ENCODE peak calls at places on chromosomes 4 and X, in six cellular contexts. U, M, N, I, Y and Q are unnamed samples.

GRCh38 chrX:101410461-101410860 is 2.4 kb downstream of the HNRNPH2 start:
- DNase-seq in I (no peak), M (no peak), N (no peak), Y (no peak), U (no peak), Q (no peak)

GRCh38 chr4:168645933-168646768 is 149.3 kb downstream of the PALLD start:
- DNase-seq in Y (no peak), M (no peak), N (no peak), U (no peak), I (no peak), Q (no peak)

GRCh38 chr4:69617083-69617694 is 22.3 kb downstream of the UGT2A2 start:
- DNase-seq in N (no peak), Y (peak; percentile 58), I (no peak), U (no peak), M (peak; percentile 17), Q (peak; percentile 20)

GRCh38 chr4:188297873-188298272 is 158.6 kb downstream of the TRIML1 start:
- DNase-seq in N (no peak), U (no peak), Y (no peak), I (no peak), M (peak; percentile 31), Q (peak; percentile 51)

GRCh38 chrX:3728454-3728853 is 15.0 kb upstream of the PRKX start:
- DNase-seq in U (no peak), Y (no peak), M (no peak), N (no peak), I (no peak), Q (no peak)

GRCh38 chrX:120514236-120514635 is 45.1 kb upstream of the LAMP2 start:
- DNase-seq in U (no peak), N (no peak), I (no peak), M (no peak), Y (peak; percentile 46), Q (peak; percentile 4)

GRCh38 chr4:128287871-128288688 is 467 bp upstream of the PGRMC2 start:
- DNase-seq in U (peak; percentile 98), M (peak; percentile 98), Y (peak; percentile 98), N (peak; percentile 94), I (peak; percentile 99), Q (peak; percentile 98)

GRCh38 chrX:65607070-65607742 is 60.2 kb upstream of the MSN start:
- DNase-seq in Y (peak; percentile 86), M (no peak), N (no peak), I (no peak), U (no peak), Q (no peak)

GRCh38 chr4:69098470-69098869 is 2.2 kb downstream of the UGT2B7 start:
- DNase-seq in Y (no peak), M (no peak), U (no peak), I (no peak), N (no peak), Q (no peak)

GRCh38 chr4:185304944-185305690 is 90.6 kb downstream of the LRP2BP start:
- DNase-seq in I (no peak), Y (peak; percentile 40), M (no peak), U (peak; percentile 53), N (peak; percentile 7), Q (no peak)

GRCh38 chr4:40990899-40991265 is 223.5 kb downstream of the APBB2 start:
- DNase-seq in U (no peak), M (no peak), I (no peak), N (no peak), Y (no peak), Q (no peak)

GRCh38 chr4:184450045-184450444 is 24.3 kb downstream of the IRF2 start:
- DNase-seq in M (peak; percentile 34), N (no peak), U (no peak), I (peak; percentile 40), Y (no peak), Q (peak; percentile 77)

GRCh38 chrX:7054219-7055206 is 93.0 kb upstream of the STS start:
- DNase-seq in U (no peak), N (no peak), I (no peak), M (no peak), Y (no peak), Q (no peak)

GRCh38 chrX:3738489-3738888 is 25.0 kb upstream of the PRKX start:
- DNase-seq in N (no peak), U (no peak), I (no peak), M (no peak), Y (no peak), Q (no peak)

GRCh38 chr4:22299678-22300077 is 216.2 kb downstream of the ADGRA3 start:
- DNase-seq in M (no peak), N (no peak), I (no peak), U (no peak), Y (no peak), Q (no peak)

GRCh38 chr4:179361978-179362486 is 1919.8 kb upstream of the AGA start:
- DNase-seq in I (no peak), M (no peak), N (no peak), Y (no peak), U (no peak), Q (no peak)

GRCh38 chr4:104128850-104129213 is 365.9 kb downstream of the CXXC4 start:
- DNase-seq in Y (no peak), U (no peak), N (no peak), M (peak; percentile 3), I (no peak), Q (no peak)

GRCh38 chr4:1080961-1081688 is 32.2 kb downstream of the RNF212 start:
- DNase-seq in M (peak; percentile 19), I (no peak), U (no peak), Y (peak; percentile 46), N (no peak), Q (no peak)

GRCh38 chrX:86023806-86024205 is 23.6 kb downstream of the CHM start:
- DNase-seq in U (no peak), M (no peak), N (no peak), I (no peak), Y (peak; percentile 4), Q (no peak)

GRCh38 chrX:150616863-150617198 is 48.4 kb downstream of the MTM1 start:
- DNase-seq in N (no peak), M (no peak), Y (no peak), U (no peak), I (peak; percentile 10), Q (peak; percentile 1)

GRCh38 chr4:56699537-56699936 is 18.4 kb upstream of the HOPX start:
- DNase-seq in N (no peak), I (no peak), U (no peak), M (no peak), Y (no peak), Q (no peak)

GRCh38 chr4:161320377-161320776 is 843.4 kb downstream of the FSTL5 start:
- DNase-seq in M (no peak), N (no peak), I (peak; percentile 0), U (no peak), Y (peak; percentile 55), Q (no peak)

GRCh38 chr4:2416564-2417195 is 1.8 kb downstream of the ZFYVE28 start:
- DNase-seq in I (no peak), N (no peak), M (no peak), Y (peak; percentile 54), U (peak; percentile 14), Q (peak; percentile 51)

GRCh38 chr4:24067367-24067766 is 177.5 kb upstream of the PPARGC1A start:
- DNase-seq in U (no peak), I (no peak), Y (no peak), N (no peak), M (no peak), Q (no peak)